ENCODE peak calls at places on chromosomes 4 and X, in nine cellular contexts. J is tibial nerve, W is esophagus muscularis mucosa, I is body of pancreas, R is right lobe of liver, K is HL-60, P is A673, C is A549, A is kidney. Q is an unnamed sample.

GRCh38 chr4:141416219-141416618 is 195.5 kb downstream of the ZNF330 start:
- DNase-seq in A (no peak), C (no peak), P (no peak), W (no peak), R (no peak), I (no peak), J (no peak), K (no peak), Q (no peak)

GRCh38 chr4:20378181-20378580 is 126.5 kb downstream of the SLIT2 start:
- DNase-seq in P (no peak), R (no peak), C (no peak), I (no peak), A (no peak), W (no peak), J (no peak), K (no peak), Q (no peak)

GRCh38 chr4:159015862-159016261 is 87.0 kb upstream of the RAPGEF2 start:
- DNase-seq in C (no peak), A (no peak), K (no peak), P (no peak), R (no peak), W (no peak), J (no peak), I (no peak), Q (no peak)

GRCh38 chr4:21012851-21013331 is 312.6 kb downstream of the PACRGL start:
- DNase-seq in I (no peak), K (no peak), C (no peak), P (no peak), R (no peak), W (no peak), J (no peak), A (no peak), Q (no peak)

GRCh38 chrX:69177511-69178162 is 12.4 kb upstream of the PJA1 start:
- DNase-seq in J (no peak), W (no peak), A (no peak), K (no peak), C (no peak), P (no peak), R (no peak), I (no peak), Q (no peak)

GRCh38 chr4:7828926-7829325 is 110.7 kb downstream of the AFAP1 start:
- DNase-seq in J (no peak), R (no peak), C (no peak), W (no peak), P (no peak), K (no peak), A (no peak), I (no peak), Q (no peak)

GRCh38 chr4:158856852-158857251 is 88.0 kb downstream of the FNIP2 start:
- DNase-seq in A (no peak), K (no peak), W (no peak), C (no peak), P (peak; percentile 78), R (no peak), J (no peak), I (no peak), Q (no peak)

GRCh38 chrX:107348990-107349389 is 100.5 kb upstream of the FRMPD3 start:
- DNase-seq in R (no peak), C (no peak), J (no peak), W (no peak), I (no peak), P (no peak), A (no peak), K (no peak), Q (no peak)

GRCh38 chr4:89954906-89955305 is 60.3 kb downstream of the MMRN1 start:
- DNase-seq in P (no peak), R (no peak), K (no peak), A (no peak), I (no peak), J (no peak), C (no peak), W (no peak), Q (no peak)

GRCh38 chr4:14368391-14368790 is 633.9 kb upstream of the CPEB2 start:
- DNase-seq in R (no peak), A (no peak), K (no peak), W (no peak), C (no peak), J (no peak), I (no peak), P (no peak), Q (no peak)

GRCh38 chr4:160026720-160027119 is 923.8 kb downstream of the RAPGEF2 start:
- DNase-seq in P (peak; percentile 29), W (no peak), A (no peak), R (no peak), K (no peak), I (no peak), C (peak; percentile 3), J (no peak), Q (no peak)

GRCh38 chrX:140712413-140713173 is 3.0 kb downstream of the LINC00632 start:
- DNase-seq in C (peak; percentile 1), I (peak; percentile 49), A (peak; percentile 78), J (peak; percentile 13), P (peak; percentile 60), W (no peak), R (peak; percentile 33), K (no peak), Q (peak; percentile 17)

GRCh38 chr4:146161243-146161642 is 14.3 kb upstream of the LSM6 start:
- DNase-seq in W (no peak), R (no peak), J (no peak), P (no peak), C (no peak), K (no peak), I (no peak), A (no peak), Q (no peak)

GRCh38 chr4:144174401-144175067 is 34.0 kb upstream of the GYPA start:
- DNase-seq in W (no peak), P (peak; percentile 70), I (peak; percentile 13), A (no peak), K (peak; percentile 2), J (no peak), R (no peak), C (peak; percentile 1), Q (no peak)

GRCh38 chr4:76926841-76927240 is 22.7 kb upstream of the SEPTIN11 start:
- DNase-seq in I (no peak), C (no peak), P (no peak), A (no peak), J (no peak), K (no peak), R (no peak), W (no peak), Q (no peak)

DNA sequence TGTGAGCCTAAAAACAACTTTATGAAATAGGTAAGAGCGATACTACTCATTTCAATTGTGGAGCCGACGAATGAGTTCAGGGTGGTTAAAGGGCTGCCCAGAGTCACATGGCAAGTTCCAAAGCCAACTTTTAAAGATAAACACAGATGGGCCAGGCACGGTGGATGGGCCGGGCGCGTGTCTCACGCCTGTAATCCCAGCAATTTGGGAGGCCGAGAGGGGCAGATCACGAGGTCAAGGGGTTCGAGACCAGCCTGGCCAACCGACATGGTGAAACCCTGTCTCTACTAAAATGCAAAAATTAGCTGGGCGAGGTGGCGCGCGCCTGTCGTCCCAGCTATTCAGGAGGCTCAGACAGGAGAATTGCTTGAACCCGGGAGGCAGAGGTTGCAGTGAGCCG is 914 bp upstream of the C4orf36 start:
- DNase-seq in P (no peak), W (no peak), A (no peak), J (no peak), R (no peak), K (no peak), C (no peak), I (no peak), Q (no peak)
- H3K27ac ChIP-seq in P (peak overlapping the region; percentile 89), W (no peak overlapping the region), A (no peak overlapping the region), J (peak overlapping the region; percentile 93), R (no peak overlapping the region), K (no peak overlapping the region), C (no peak overlapping the region), I (no peak overlapping the region), Q (no peak overlapping the region)

DNA sequence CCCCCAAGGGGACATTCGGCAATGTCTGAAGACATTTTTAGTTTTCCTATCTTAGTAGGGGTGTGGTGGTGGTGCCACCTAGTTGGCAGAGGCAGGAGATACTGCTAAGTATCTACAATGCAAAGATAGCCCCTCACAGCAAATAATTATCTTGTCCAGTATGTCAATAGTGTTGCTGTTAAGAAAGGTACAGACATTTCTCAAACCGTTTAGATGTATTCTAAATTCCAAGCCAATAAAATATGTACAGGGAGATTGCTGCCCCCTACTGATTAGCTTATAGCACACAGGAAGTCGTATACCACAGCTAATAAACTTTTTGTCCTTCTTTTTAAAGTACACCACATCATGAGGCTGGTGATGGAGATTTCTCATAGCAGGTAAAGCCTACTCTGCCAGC is 260.5 kb downstream of the TMA16 start:
- DNase-seq in C (no peak), P (peak; percentile 81), I (no peak), W (no peak), J (no peak), R (no peak), K (no peak), A (no peak), Q (no peak)
- TF ChIP-seq CTCF in C (peak; percentile 32), P (peak; percentile 70), I (no peak), W (peak; percentile 7), J (no peak), R (no peak), K (peak; percentile 30), A (no peak), Q (no peak)

GRCh38 chr4:95535180-95535579 is 13.6 kb downstream of the UNC5C start:
- DNase-seq in K (no peak), P (no peak), R (no peak), W (no peak), A (no peak), J (no peak), I (no peak), C (no peak), Q (no peak)

GRCh38 chr4:95536650-95537049 is 12.1 kb downstream of the UNC5C start:
- DNase-seq in P (no peak), A (no peak), C (no peak), R (no peak), I (no peak), W (no peak), K (no peak), J (no peak), Q (no peak)

GRCh38 chr4:95537967-95538485 is 10.7 kb downstream of the UNC5C start:
- DNase-seq in I (no peak), P (no peak), W (no peak), K (no peak), A (no peak), R (no peak), C (no peak), J (no peak), Q (no peak)

GRCh38 chr4:95539056-95539455 is 9.7 kb downstream of the UNC5C start:
- DNase-seq in C (no peak), W (no peak), R (no peak), I (no peak), K (no peak), J (no peak), A (no peak), P (no peak), Q (no peak)

DNA sequence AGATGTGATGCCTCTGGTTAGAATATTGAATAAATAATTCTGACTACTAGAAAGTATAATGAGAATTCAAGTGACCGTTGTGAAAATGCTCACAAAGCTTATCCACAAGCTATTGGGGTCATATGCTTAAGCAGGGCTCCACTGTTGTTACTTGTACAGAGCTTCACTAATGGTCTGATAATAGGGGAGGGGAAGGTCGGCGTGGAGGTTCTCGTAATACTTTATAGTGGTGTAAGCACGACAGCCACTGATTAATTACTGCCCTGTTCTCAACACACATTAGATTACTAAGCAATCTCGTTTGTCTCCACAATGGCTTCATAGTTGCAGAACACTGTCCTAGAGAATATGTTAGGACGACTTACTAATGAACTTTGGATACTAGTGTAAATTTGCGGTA is 11.6 kb downstream of the UNC5C start:
- DNase-seq in A (no peak), C (no peak), I (no peak), J (no peak), W (no peak), K (no peak), R (no peak), P (no peak), Q (no peak)
- H3K27ac ChIP-seq in A (no peak overlapping the region), C (no peak overlapping the region), I (no peak overlapping the region), J (no peak overlapping the region), W (no peak overlapping the region), K (no peak overlapping the region), R (no peak overlapping the region), P (no peak overlapping the region), Q (no peak overlapping the region)

GRCh38 chrX:12770440-12770839 is 20.8 kb upstream of the PRPS2 start:
- DNase-seq in I (no peak), P (peak; percentile 43), W (no peak), R (no peak), C (no peak), K (no peak), A (no peak), J (no peak), Q (no peak)
- TF ChIP-seq CTCF in I (peak; percentile 24), P (peak; percentile 73), W (peak; percentile 54), R (peak; percentile 40), C (peak; percentile 54), K (no peak), A (peak; percentile 9), J (peak; percentile 21), Q (peak; percentile 56)

Q was measured in colonic mucosa.